ENCODE peak calls at places on chromosomes 4 and X, in five cellular contexts. J, W, D, M and Q are unnamed samples.

GRCh38 chrX:13647709-13648212 is 5.2 kb upstream of the TCEANC start:
- DNase-seq in J (no peak), D (no peak), M (peak), W (peak), Q (no peak)

GRCh38 chr4:3749081-3749480 is 17.1 kb upstream of the ADRA2C start:
- DNase-seq in D (no peak), J (no peak), M (no peak), W (no peak), Q (no peak)

GRCh38 chr4:74018116-74018515 is 19.6 kb upstream of the CXCL5 start:
- DNase-seq in J (no peak), D (no peak), W (no peak), M (no peak), Q (no peak)

GRCh38 chr4:41185614-41186609 is 28.4 kb downstream of the APBB2 start:
- DNase-seq in W (no peak), M (no peak), D (no peak), J (peak), Q (no peak)

GRCh38 chr4:175033162-175033561 is 115.0 kb downstream of the ADAM29 start:
- DNase-seq in M (no peak), W (no peak), J (no peak), D (no peak), Q (no peak)

GRCh38 chr4:139887962-139888735 is 222.5 kb downstream of the MGST2 start:
- DNase-seq in J (no peak), D (peak), W (no peak), M (no peak), Q (no peak)

GRCh38 chrX:22666441-22666840 is 333.3 kb upstream of the DDX53 start:
- DNase-seq in D (no peak), W (no peak), M (no peak), J (no peak), Q (no peak)

GRCh38 chrX:25596881-25597280 is 541.3 kb upstream of the MAGEB18 start:
- DNase-seq in M (no peak), D (no peak), J (no peak), W (no peak), Q (no peak)